ENCODE peak calls at places on chromosomes 7 and 10, in five cellular contexts. One of them, this sample, is unnamed.
A peak's percentile ranks its signal among the peaks of the same experiment; 100 is the strongest.

GRCh38 chr7:34739651-34740300 is 81.8 kb downstream of the NPSR1 start:
- DNase-seq in activated effector memory CD4-positive, alpha-beta T cell treated with Interleukin-2 at 50 U/mL for 16 hours: no peak
- DNase-seq in tibial artery: no peak
- DNase-seq in transverse colon: no peak
- DNase-seq in pancreas: no peak
- DNase-seq in this sample: no peak

GRCh38 chr10:44405038-44405437 is 20.1 kb upstream of the CXCL12 start:
- DNase-seq in activated effector memory CD4-positive, alpha-beta T cell treated with Interleukin-2 at 50 U/mL for 16 hours: no peak
- DNase-seq in tibial artery: no peak
- DNase-seq in pancreas: no peak
- DNase-seq in transverse colon: no peak
- DNase-seq in this sample: no peak

GRCh38 chr7:127840552-127840951 is 188.6 kb downstream of the SND1 start:
- DNase-seq in tibial artery: no peak
- DNase-seq in activated effector memory CD4-positive, alpha-beta T cell treated with Interleukin-2 at 50 U/mL for 16 hours: no peak
- DNase-seq in transverse colon: no peak
- DNase-seq in pancreas: no peak
- DNase-seq in this sample: no peak

GRCh38 chr10:127088908-127089307 is 107.5 kb downstream of the INSYN2A start:
- DNase-seq in pancreas: no peak
- DNase-seq in tibial artery: no peak
- DNase-seq in activated effector memory CD4-positive, alpha-beta T cell treated with Interleukin-2 at 50 U/mL for 16 hours: no peak
- DNase-seq in transverse colon: no peak
- DNase-seq in this sample: no peak

GRCh38 chr10:30433779-30434272 is at the start of gene MAP3K8:
- DNase-seq in activated effector memory CD4-positive, alpha-beta T cell treated with Interleukin-2 at 50 U/mL for 16 hours: peak; percentile 68
- DNase-seq in tibial artery: peak; percentile 97
- DNase-seq in transverse colon: peak; percentile 91
- DNase-seq in pancreas: peak; percentile 93
- DNase-seq in this sample: peak; percentile 97

GRCh38 chr7:12770227-12770975 is 83.0 kb downstream of the ARL4A start:
- DNase-seq in tibial artery: no peak
- DNase-seq in transverse colon: peak; percentile 29
- DNase-seq in pancreas: peak; percentile 43
- DNase-seq in activated effector memory CD4-positive, alpha-beta T cell treated with Interleukin-2 at 50 U/mL for 16 hours: no peak
- DNase-seq in this sample: no peak

GRCh38 chr7:31408120-31408729 is 67.7 kb upstream of the NEUROD6 start:
- DNase-seq in activated effector memory CD4-positive, alpha-beta T cell treated with Interleukin-2 at 50 U/mL for 16 hours: no peak
- DNase-seq in pancreas: no peak
- DNase-seq in tibial artery: no peak
- DNase-seq in transverse colon: no peak
- DNase-seq in this sample: no peak

GRCh38 chr10:78544447-78545085 is 510.9 kb downstream of the RPS24 start:
- DNase-seq in activated effector memory CD4-positive, alpha-beta T cell treated with Interleukin-2 at 50 U/mL for 16 hours: no peak
- DNase-seq in transverse colon: no peak
- DNase-seq in pancreas: no peak
- DNase-seq in tibial artery: peak; percentile 59
- DNase-seq in this sample: no peak

GRCh38 chr7:2651336-2651735 is 19.6 kb downstream of the TTYH3 start:
- DNase-seq in tibial artery: no peak
- DNase-seq in transverse colon: no peak
- DNase-seq in activated effector memory CD4-positive, alpha-beta T cell treated with Interleukin-2 at 50 U/mL for 16 hours: no peak
- DNase-seq in pancreas: no peak
- DNase-seq in this sample: no peak

GRCh38 chr10:12579954-12580858 is 230.9 kb downstream of the CAMK1D start:
- DNase-seq in transverse colon: no peak
- DNase-seq in pancreas: no peak
- DNase-seq in tibial artery: peak; percentile 67
- DNase-seq in activated effector memory CD4-positive, alpha-beta T cell treated with Interleukin-2 at 50 U/mL for 16 hours: no peak
- DNase-seq in this sample: peak; percentile 6

GRCh38 chr10:100148353-100149211 is 37.2 kb downstream of the ERLIN1 start:
- DNase-seq in transverse colon: no peak
- DNase-seq in pancreas: no peak
- DNase-seq in tibial artery: no peak
- DNase-seq in activated effector memory CD4-positive, alpha-beta T cell treated with Interleukin-2 at 50 U/mL for 16 hours: no peak
- DNase-seq in this sample: no peak

GRCh38 chr7:5997210-5997808 is 11.5 kb downstream of the PMS2 start:
- DNase-seq in activated effector memory CD4-positive, alpha-beta T cell treated with Interleukin-2 at 50 U/mL for 16 hours: peak; percentile 21
- DNase-seq in transverse colon: peak; percentile 58
- DNase-seq in pancreas: peak; percentile 53
- DNase-seq in tibial artery: no peak
- DNase-seq in this sample: no peak

GRCh38 chr7:43572516-43573049 is 10.3 kb upstream of the STK17A start:
- DNase-seq in activated effector memory CD4-positive, alpha-beta T cell treated with Interleukin-2 at 50 U/mL for 16 hours: no peak
- DNase-seq in transverse colon: peak; percentile 25
- DNase-seq in tibial artery: peak; percentile 71
- DNase-seq in pancreas: peak; percentile 40
- DNase-seq in this sample: no peak

GRCh38 chr10:6151087-6151977 is 51.4 kb upstream of the PFKFB3 start:
- DNase-seq in activated effector memory CD4-positive, alpha-beta T cell treated with Interleukin-2 at 50 U/mL for 16 hours: no peak
- DNase-seq in transverse colon: peak; percentile 57
- DNase-seq in pancreas: peak; percentile 64
- DNase-seq in tibial artery: peak; percentile 86
- DNase-seq in this sample: peak; percentile 88

GRCh38 chr7:1062296-1063294 is 18.2 kb downstream of the GPR146 start:
- DNase-seq in pancreas: no peak
- DNase-seq in transverse colon: no peak
- DNase-seq in tibial artery: no peak
- DNase-seq in activated effector memory CD4-positive, alpha-beta T cell treated with Interleukin-2 at 50 U/mL for 16 hours: no peak
- DNase-seq in this sample: no peak

GRCh38 chr10:75703191-75703861 is 271.9 kb downstream of the LRMDA start:
- DNase-seq in pancreas: no peak
- DNase-seq in transverse colon: no peak
- DNase-seq in tibial artery: no peak
- DNase-seq in activated effector memory CD4-positive, alpha-beta T cell treated with Interleukin-2 at 50 U/mL for 16 hours: no peak
- DNase-seq in this sample: no peak

GRCh38 chr7:95794917-95795515 is 22.7 kb downstream of the DYNC1I1 start:
- DNase-seq in activated effector memory CD4-positive, alpha-beta T cell treated with Interleukin-2 at 50 U/mL for 16 hours: no peak
- DNase-seq in transverse colon: no peak
- DNase-seq in tibial artery: no peak
- DNase-seq in pancreas: no peak
- DNase-seq in this sample: no peak

GRCh38 chr10:25561761-25562160 is 372.3 kb upstream of the MYO3A start:
- DNase-seq in tibial artery: no peak
- DNase-seq in activated effector memory CD4-positive, alpha-beta T cell treated with Interleukin-2 at 50 U/mL for 16 hours: no peak
- DNase-seq in pancreas: no peak
- DNase-seq in transverse colon: no peak
- DNase-seq in this sample: no peak

GRCh38 chr10:116098411-116099019 is 174.5 kb downstream of the GFRA1 start:
- DNase-seq in activated effector memory CD4-positive, alpha-beta T cell treated with Interleukin-2 at 50 U/mL for 16 hours: no peak
- DNase-seq in transverse colon: no peak
- DNase-seq in tibial artery: peak; percentile 70
- DNase-seq in pancreas: no peak
- DNase-seq in this sample: no peak

GRCh38 chr10:50972591-50972990 is 87.2 kb upstream of the A1CF start:
- DNase-seq in pancreas: peak; percentile 63
- DNase-seq in activated effector memory CD4-positive, alpha-beta T cell treated with Interleukin-2 at 50 U/mL for 16 hours: no peak
- DNase-seq in transverse colon: peak; percentile 65
- DNase-seq in tibial artery: no peak
- DNase-seq in this sample: no peak